ENCODE peak calls at places on chromosomes 3 and 15, in five cellular contexts. X is SK-N-SH, F is PC-3, G is GM23338, Y is Karpas-422. J is an unnamed sample. For H3K9me2, the result is how much of the 10 kb centered on the place peaks cover.

GRCh38 chr3:14222457-14222856 is 43.8 kb downstream of the LSM3 start:
- DNase-seq in X (no peak), F (no peak), G (no peak), Y (no peak), J (no peak)

GRCh38 chr3:170542704-170543103 is 43.2 kb downstream of the SLC7A14 start:
- DNase-seq in X (no peak), F (peak), G (no peak), Y (no peak), J (no peak)

GRCh38 chr15:66523926-66524325 is 18.8 kb downstream of the ZWILCH start:
- DNase-seq in X (no peak), F (no peak), G (no peak), Y (no peak), J (no peak)

GRCh38 chr3:155782390-155782953 is 23.6 kb downstream of the C3orf33 start:
- DNase-seq in X (no peak), F (peak), G (no peak), Y (no peak), J (no peak)

GRCh38 chr3:114627760-114628159 is 333.9 kb downstream of the TIGIT start:
- DNase-seq in X (no peak), F (no peak), G (no peak), Y (no peak), J (no peak)

GRCh38 chr3:45776611-45777010 is 19.7 kb downstream of the SLC6A20 start:
- DNase-seq in X (no peak), F (no peak), G (no peak), Y (no peak), J (no peak)

GRCh38 chr3:102827386-102827785 is 392.6 kb downstream of the ZPLD1 start:
- DNase-seq in X (no peak), F (no peak), G (no peak), Y (no peak), J (no peak)

GRCh38 chr15:99130765-99131440 is 26.0 kb downstream of the SYNM start:
- DNase-seq in X (no peak), F (no peak), G (no peak), Y (no peak), J (no peak)

GRCh38 chr3:134463676-134464611 is 21.8 kb downstream of the ANAPC13 start:
- DNase-seq in X (peak), F (no peak), G (peak), Y (no peak), J (peak)

GRCh38 chr3:99537416-99537815 is 101.0 kb upstream of the COL8A1 start:
- DNase-seq in X (no peak), F (no peak), G (no peak), Y (no peak), J (no peak)

GRCh38 chr3:82133070-82133606 is 371.7 kb upstream of the GBE1 start:
- DNase-seq in X (peak), F (peak), G (peak), Y (peak), J (peak)

GRCh38 chr15:78012643-78013077 is 64.9 kb downstream of the TBC1D2B start:
- DNase-seq in X (no peak), F (peak), G (no peak), Y (no peak), J (peak)

GRCh38 chr15:29059871-29060640 is 174.3 kb downstream of the APBA2 start:
- DNase-seq in X (no peak), F (no peak), G (no peak), Y (no peak), J (no peak)

GRCh38 chr3:17678116-17678741 is 64.2 kb downstream of the TBC1D5 start:
- DNase-seq in X (no peak), F (no peak), G (no peak), Y (no peak), J (no peak)

GRCh38 chr3:14216257-14217048 is 37.8 kb downstream of the LSM3 start:
- DNase-seq in X (peak), F (no peak), G (peak), Y (peak), J (no peak)

GRCh38 chr15:53978248-53978906 is at the start of gene UNC13C:
- DNase-seq in X (peak), F (no peak), G (peak), Y (no peak), J (peak)

GRCh38 chr3:43153189-43154083 is 47.6 kb upstream of the POMGNT2 start:
- DNase-seq in X (no peak), F (no peak), G (peak), Y (no peak), J (peak)

GRCh38 chr3:15291589-15292541 is 40.5 kb downstream of the SH3BP5 start:
- DNase-seq in X (no peak), F (no peak), G (no peak), Y (no peak), J (no peak)

GRCh38 chr3:23600178-23600577 is 205.6 kb upstream of the UBE2E1 start:
- DNase-seq in X (no peak), F (peak), G (no peak), Y (no peak), J (no peak)

GRCh38 chr3:23602895-23603443 is 202.8 kb upstream of the UBE2E1 start:
- DNase-seq in X (no peak), F (no peak), G (peak), Y (no peak), J (no peak)

GRCh38 chr3:23601020-23601822 is 204.5 kb upstream of the UBE2E1 start:
- DNase-seq in X (peak), F (no peak), G (peak), Y (no peak), J (no peak)
- H3K9me2 ChIP-seq in X (under half), F (under half), G (under half), Y (under half), J (under half)

GRCh38 chr3:110750201-110750600 is 321.4 kb upstream of the NECTIN3 start:
- DNase-seq in X (no peak), F (no peak), G (no peak), Y (no peak), J (no peak)
- H3K9me2 ChIP-seq in X (under half), F (under half), G (under half), Y (under half), J (under half)

DNA sequence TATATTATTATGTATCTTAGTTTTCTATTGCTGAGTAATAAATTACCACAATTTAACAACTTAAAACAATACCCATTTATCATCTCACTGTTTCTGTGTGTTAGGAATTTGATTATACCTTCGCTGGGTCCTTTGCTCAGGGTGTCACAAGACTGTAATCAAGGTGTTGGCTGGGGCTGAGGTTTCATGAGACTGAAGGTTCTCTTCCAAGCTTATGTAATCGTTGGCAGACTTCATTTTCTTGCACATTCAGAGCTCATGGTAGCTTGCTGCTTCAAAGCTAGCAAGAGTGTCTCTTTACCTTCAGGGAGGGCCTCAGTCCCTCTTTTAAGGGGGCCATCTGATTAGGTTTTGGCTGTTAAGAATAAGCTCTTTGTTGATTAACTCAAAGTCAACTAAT is 293.1 kb downstream of the POLQ start:
- DNase-seq in X (no peak), F (no peak), G (no peak), Y (no peak), J (peak)
- H3K9me2 ChIP-seq in X (under half), F (under half), G (under half), Y (under half), J (under half)

GRCh38 chr3:27641888-27642601 is 80.1 kb downstream of the EOMES start:
- DNase-seq in X (no peak), F (no peak), G (no peak), Y (no peak), J (peak)

GRCh38 chr3:27638604-27639003 is 83.5 kb downstream of the EOMES start:
- DNase-seq in X (no peak), F (no peak), G (no peak), Y (no peak), J (no peak)

GRCh38 chr3:27641271-27641670 is 80.9 kb downstream of the EOMES start:
- DNase-seq in X (no peak), F (no peak), G (no peak), Y (no peak), J (no peak)

GRCh38 chr3:27637346-27638000 is 84.7 kb downstream of the EOMES start:
- DNase-seq in X (no peak), F (no peak), G (peak), Y (no peak), J (no peak)

DNA sequence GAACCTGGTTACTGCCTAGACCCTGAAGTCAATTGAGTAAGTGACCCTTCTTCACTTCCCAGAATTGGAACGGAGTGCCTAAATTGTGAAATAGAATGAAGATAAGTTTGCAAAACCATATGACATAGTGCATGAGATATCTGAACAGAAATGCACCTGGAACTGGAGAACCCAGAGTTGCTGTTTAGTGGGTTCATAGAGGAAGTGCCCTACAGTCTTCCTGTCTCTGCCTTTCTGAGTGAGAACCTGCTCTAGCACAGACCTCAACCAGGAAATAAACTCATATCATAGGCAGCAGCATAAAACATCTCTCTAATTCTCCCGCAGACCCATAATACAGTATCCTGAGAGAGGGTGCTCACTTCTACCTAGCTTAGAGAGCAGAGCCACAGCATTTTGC is 82.9 kb downstream of the EOMES start:
- DNase-seq in X (no peak), F (no peak), G (no peak), Y (no peak), J (no peak)
- H3K9me2 ChIP-seq in X (under half), F (under half), G (under half), Y (under half), J (under half)

DNA sequence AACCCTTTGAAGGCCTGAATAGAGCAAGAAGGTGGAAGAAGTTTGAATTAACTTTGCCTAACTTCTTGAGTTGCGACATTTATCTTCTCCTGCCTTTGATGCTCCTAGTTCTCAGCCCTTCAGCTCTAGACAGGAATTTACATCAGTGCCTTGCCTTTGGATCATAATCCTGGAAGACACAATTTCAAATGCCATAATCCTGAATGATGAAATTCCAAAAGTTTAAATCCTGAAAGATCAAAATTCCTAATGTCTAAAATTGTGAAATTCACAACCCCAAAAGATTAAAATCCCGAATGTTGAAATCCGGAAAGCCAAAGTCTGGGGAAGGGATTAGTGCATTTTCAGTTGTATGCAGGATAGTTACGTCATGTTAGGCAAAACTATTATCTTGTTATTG is 166.6 kb upstream of the PDZRN3 start:
- DNase-seq in X (no peak), F (no peak), G (no peak), Y (no peak), J (no peak)
- H3K9me2 ChIP-seq in X (under half), F (under half), G (under half), Y (under half), J (under half)

GRCh38 chr3:107308716-107309115 is 68.5 kb upstream of the CCDC54 start:
- DNase-seq in X (no peak), F (no peak), G (peak), Y (no peak), J (no peak)
- H3K9me2 ChIP-seq in X (under half), F (under half), G (under half), Y (under half), J (under half)

DNA sequence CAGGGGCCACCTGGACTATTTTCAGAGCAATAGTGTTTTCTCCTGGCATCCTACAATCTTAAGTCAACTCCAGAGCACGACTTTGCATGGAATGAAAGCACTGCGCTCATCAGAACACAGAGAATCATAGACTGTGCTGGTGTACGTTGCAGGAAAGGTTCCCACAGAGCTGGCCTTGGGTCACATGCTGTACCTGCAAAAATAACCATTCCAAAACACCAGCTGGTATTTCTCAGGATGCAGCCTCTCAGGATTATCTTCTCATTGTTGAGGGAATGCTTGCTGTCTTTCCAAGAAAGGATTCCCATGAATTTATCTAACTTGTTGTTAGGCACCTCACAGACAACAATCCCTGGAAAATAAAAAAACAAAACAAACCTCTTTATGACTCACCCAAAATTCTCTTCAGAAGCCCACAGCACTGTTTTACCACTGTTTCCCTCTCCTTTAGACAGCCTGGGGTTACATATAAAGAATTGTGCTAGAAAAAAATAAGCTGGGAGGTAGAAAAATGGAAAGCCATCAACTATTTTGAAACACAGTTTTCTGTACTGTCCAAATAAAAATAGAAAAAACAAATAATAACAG is 131.7 kb downstream of the ATP8B4 start:
- DNase-seq in X (no peak), F (no peak), G (no peak), Y (no peak), J (no peak)
- H3K9me2 ChIP-seq in X (under half), F (under half), G (under half), Y (under half), J (under half)

GRCh38 chr3:88369767-88370166 is 220.0 kb downstream of the C3orf38 start:
- DNase-seq in X (no peak), F (no peak), G (no peak), Y (no peak), J (no peak)
- H3K9me2 ChIP-seq in X (under half), F (under half), G (under half), Y (under half), J (under half)

J was measured in hepatocyte.